ENCODE peak calls at places on chromosomes 7 and 10, in four cellular contexts. One of them, this sample, is unnamed.

GRCh38 chr7:109745677-109746410 is 1176.2 kb downstream of the DNAJB9 start:
- DNase-seq in ovary: no peak
- DNase-seq in heart left ventricle: no peak
- DNase-seq in testis: no peak
- DNase-seq in this sample: no peak

GRCh38 chr7:50793115-50793946 is 10.6 kb upstream of the GRB10 start:
- DNase-seq in ovary: peak; percentile 70
- DNase-seq in heart left ventricle: peak; percentile 87
- DNase-seq in testis: peak; percentile 34
- DNase-seq in this sample: peak; percentile 75

GRCh38 chr7:78081344-78081743 is 282.8 kb downstream of the PHTF2 start:
- DNase-seq in testis: no peak
- DNase-seq in ovary: no peak
- DNase-seq in heart left ventricle: no peak
- DNase-seq in this sample: no peak

GRCh38 chr7:53596230-53596629 is 560.8 kb downstream of the POM121L12 start:
- DNase-seq in heart left ventricle: no peak
- DNase-seq in testis: no peak
- DNase-seq in ovary: no peak
- DNase-seq in this sample: no peak

GRCh38 chr7:64946772-64947171 is 43.7 kb downstream of the ZNF273 start:
- DNase-seq in ovary: no peak
- DNase-seq in heart left ventricle: no peak
- DNase-seq in testis: peak; percentile 40
- DNase-seq in this sample: peak; percentile 32

GRCh38 chr7:46414946-46415345 is 493.9 kb upstream of the IGFBP3 start:
- DNase-seq in heart left ventricle: no peak
- DNase-seq in testis: no peak
- DNase-seq in ovary: no peak
- DNase-seq in this sample: peak; percentile 83

GRCh38 chr7:16889851-16890443 is 8.2 kb upstream of the AGR3 start:
- DNase-seq in heart left ventricle: no peak
- DNase-seq in ovary: no peak
- DNase-seq in testis: no peak
- DNase-seq in this sample: no peak

GRCh38 chr7:34130558-34131285 is 225.4 kb downstream of the BMPER start:
- DNase-seq in ovary: no peak
- DNase-seq in heart left ventricle: no peak
- DNase-seq in testis: no peak
- DNase-seq in this sample: no peak

GRCh38 chr10:53744746-53745145 is 972.2 kb upstream of the MBL2 start:
- DNase-seq in testis: no peak
- DNase-seq in ovary: no peak
- DNase-seq in heart left ventricle: no peak
- DNase-seq in this sample: no peak

GRCh38 chr10:132162590-132163277 is 24.0 kb upstream of the DPYSL4 start:
- DNase-seq in testis: no peak
- DNase-seq in heart left ventricle: peak; percentile 76
- DNase-seq in ovary: no peak
- DNase-seq in this sample: no peak

GRCh38 chr7:71096341-71096740 is 35.6 kb upstream of the GALNT17 start:
- DNase-seq in testis: no peak
- DNase-seq in ovary: no peak
- DNase-seq in heart left ventricle: no peak
- DNase-seq in this sample: no peak

GRCh38 chr7:28587211-28587610 is 174.9 kb downstream of the CREB5 start:
- DNase-seq in testis: no peak
- DNase-seq in heart left ventricle: no peak
- DNase-seq in ovary: no peak
- DNase-seq in this sample: no peak

GRCh38 chr10:30738416-30738815 is 108.9 kb upstream of the LYZL2 start:
- DNase-seq in heart left ventricle: no peak
- DNase-seq in testis: no peak
- DNase-seq in ovary: no peak
- DNase-seq in this sample: no peak

GRCh38 chr10:24894728-24895127 is 57.7 kb downstream of the PRTFDC1 start:
- DNase-seq in heart left ventricle: no peak
- DNase-seq in testis: no peak
- DNase-seq in ovary: no peak
- DNase-seq in this sample: no peak

GRCh38 chr10:113436836-113437235 is 116.0 kb upstream of the HABP2 start:
- DNase-seq in testis: no peak
- DNase-seq in ovary: no peak
- DNase-seq in heart left ventricle: no peak
- DNase-seq in this sample: no peak

GRCh38 chr7:122756860-122757259 is 54.1 kb upstream of the RNF148 start:
- DNase-seq in testis: no peak
- DNase-seq in ovary: no peak
- DNase-seq in heart left ventricle: no peak
- DNase-seq in this sample: no peak

GRCh38 chr7:22445140-22445722 is 54.8 kb downstream of the STEAP1B start:
- DNase-seq in ovary: peak; percentile 56
- DNase-seq in heart left ventricle: peak; percentile 88
- DNase-seq in testis: peak; percentile 73
- DNase-seq in this sample: peak; percentile 61

GRCh38 chr7:123871998-123872867 is 27.3 kb downstream of the HYAL4 start:
- DNase-seq in testis: peak; percentile 76
- DNase-seq in heart left ventricle: no peak
- DNase-seq in ovary: peak; percentile 30
- DNase-seq in this sample: peak; percentile 75

GRCh38 chr7:46554688-46555422 is 633.8 kb upstream of the IGFBP3 start:
- DNase-seq in testis: no peak
- DNase-seq in ovary: no peak
- DNase-seq in heart left ventricle: no peak
- DNase-seq in this sample: no peak

GRCh38 chr10:24969732-24970330 is 17.4 kb upstream of the PRTFDC1 start:
- DNase-seq in testis: no peak
- DNase-seq in ovary: no peak
- DNase-seq in heart left ventricle: no peak
- DNase-seq in this sample: no peak

GRCh38 chr10:112643600-112643999 is 196.6 kb downstream of the VTI1A start:
- DNase-seq in testis: no peak
- DNase-seq in heart left ventricle: no peak
- DNase-seq in ovary: no peak
- DNase-seq in this sample: no peak

GRCh38 chr7:11748884-11749283 is 83.1 kb downstream of the THSD7A start:
- DNase-seq in ovary: no peak
- DNase-seq in heart left ventricle: no peak
- DNase-seq in testis: no peak
- DNase-seq in this sample: no peak

GRCh38 chr7:66505531-66506451 is 122.9 kb upstream of the KCTD7 start:
- DNase-seq in heart left ventricle: peak; percentile 63
- DNase-seq in testis: no peak
- DNase-seq in ovary: no peak
- DNase-seq in this sample: no peak

GRCh38 chr7:49089717-49090116 is 165.4 kb downstream of the CDC14C start:
- DNase-seq in ovary: no peak
- DNase-seq in testis: no peak
- DNase-seq in heart left ventricle: no peak
- DNase-seq in this sample: no peak

GRCh38 chr10:35451103-35452016 is 115.1 kb downstream of the CCNY start:
- DNase-seq in heart left ventricle: peak; percentile 73
- DNase-seq in testis: no peak
- DNase-seq in ovary: no peak
- DNase-seq in this sample: peak; percentile 59

GRCh38 chr7:84092207-84092606 is 102.4 kb downstream of the SEMA3A start:
- DNase-seq in ovary: no peak
- DNase-seq in testis: no peak
- DNase-seq in heart left ventricle: no peak
- DNase-seq in this sample: peak; percentile 40

GRCh38 chr7:2299131-2299829 is 15.0 kb downstream of the SNX8 start:
- DNase-seq in heart left ventricle: no peak
- DNase-seq in testis: no peak
- DNase-seq in ovary: no peak
- DNase-seq in this sample: no peak

GRCh38 chr7:74092964-74093339 is 9.3 kb downstream of the LIMK1 start:
- DNase-seq in ovary: peak; percentile 32
- DNase-seq in testis: peak; percentile 47
- DNase-seq in heart left ventricle: peak; percentile 86
- DNase-seq in this sample: no peak

GRCh38 chr7:44646176-44646920 is 39.9 kb downstream of the OGDH start:
- DNase-seq in heart left ventricle: no peak
- DNase-seq in testis: no peak
- DNase-seq in ovary: no peak
- DNase-seq in this sample: no peak

GRCh38 chr7:149637911-149638565 is 135.3 kb downstream of the ZNF467 start:
- DNase-seq in heart left ventricle: no peak
- DNase-seq in ovary: no peak
- DNase-seq in testis: no peak
- DNase-seq in this sample: no peak

GRCh38 chr7:39293424-39293823 is 272.8 kb upstream of the YAE1 start:
- DNase-seq in testis: no peak
- DNase-seq in ovary: no peak
- DNase-seq in heart left ventricle: no peak
- DNase-seq in this sample: no peak

GRCh38 chr10:43294241-43294658 is 27.4 kb upstream of the RASGEF1A start:
- DNase-seq in ovary: no peak
- DNase-seq in testis: no peak
- DNase-seq in heart left ventricle: no peak
- DNase-seq in this sample: no peak
- H3K4me3 ChIP-seq in ovary: no peak overlapping the region
- H3K4me3 ChIP-seq in testis: no peak overlapping the region
- H3K4me3 ChIP-seq in heart left ventricle: no peak overlapping the region
- H3K4me3 ChIP-seq in this sample: no peak overlapping the region

DNA sequence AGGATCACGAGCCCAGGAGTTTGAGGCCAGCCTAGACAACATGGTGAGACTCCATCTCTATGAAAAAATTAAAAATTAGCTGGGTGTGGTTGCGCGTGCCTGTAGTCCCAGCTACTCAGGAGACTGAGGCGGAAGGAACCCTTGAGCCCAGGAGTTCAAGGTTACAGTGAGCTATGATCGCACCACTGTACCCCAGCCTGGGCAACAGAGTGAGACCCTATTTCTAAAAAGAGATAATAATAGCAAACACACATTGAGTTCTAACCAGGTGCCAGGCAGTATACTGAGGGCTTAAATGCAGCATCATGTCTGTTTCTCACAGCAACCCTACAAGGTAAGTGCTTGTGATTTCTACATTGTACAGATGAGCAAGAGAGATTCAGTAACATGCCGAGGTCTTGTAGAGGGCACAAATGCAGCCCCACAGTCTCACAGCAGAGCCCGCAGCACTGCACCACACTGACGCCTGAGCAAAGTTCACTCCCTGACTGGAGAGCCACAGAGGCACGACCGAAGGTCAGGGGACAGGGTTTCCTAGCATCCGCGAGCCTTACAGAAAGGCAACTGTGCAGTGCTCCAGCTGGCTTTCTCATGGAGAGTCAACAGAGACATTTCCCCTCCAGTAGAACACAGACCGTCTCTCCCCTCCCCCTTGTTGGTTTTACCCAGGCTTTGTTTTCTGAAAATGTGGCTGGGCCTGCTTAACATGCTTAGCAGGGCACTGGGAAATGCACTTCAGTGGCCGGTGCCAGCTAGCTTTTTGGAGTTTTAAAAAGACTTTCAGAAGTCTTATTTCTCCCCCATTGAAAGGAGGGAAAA is 36.5 kb downstream of the PDSS1 start:
- DNase-seq in heart left ventricle: no peak
- DNase-seq in ovary: no peak
- DNase-seq in testis: no peak
- DNase-seq in this sample: no peak
- TF ChIP-seq CTCF in heart left ventricle: no peak
- TF ChIP-seq CTCF in ovary: no peak
- TF ChIP-seq CTCF in testis: no peak
- TF ChIP-seq CTCF in this sample: no peak

GRCh38 chr10:95536017-95536416 is 25.2 kb downstream of the SORBS1 start:
- DNase-seq in heart left ventricle: no peak
- DNase-seq in ovary: no peak
- DNase-seq in testis: no peak
- DNase-seq in this sample: no peak
- H3K4me1 ChIP-seq in heart left ventricle: peaks cover 47% of the 10 kb centered on the region
- H3K4me1 ChIP-seq in ovary: no peaks in the 10 kb centered on the region
- H3K4me1 ChIP-seq in testis: no peaks in the 10 kb centered on the region
- H3K4me1 ChIP-seq in this sample: peaks cover 34% of the 10 kb centered on the region

GRCh38 chr10:62082729-62083412 is 181.4 kb downstream of the ARID5B start:
- DNase-seq in heart left ventricle: no peak
- DNase-seq in ovary: no peak
- DNase-seq in testis: no peak
- DNase-seq in this sample: peak; percentile 83
- H3K4me3 ChIP-seq in heart left ventricle: no peak overlapping the region
- H3K4me3 ChIP-seq in ovary: no peak overlapping the region
- H3K4me3 ChIP-seq in testis: no peak overlapping the region
- H3K4me3 ChIP-seq in this sample: no peak overlapping the region

GRCh38 chr7:47580175-47580701 is 1.7 kb downstream of the TNS3 start:
- DNase-seq in heart left ventricle: no peak
- DNase-seq in ovary: peak; percentile 53
- DNase-seq in testis: peak; percentile 36
- DNase-seq in this sample: peak; percentile 41

GRCh38 chr7:47579458-47579857 is 2.5 kb downstream of the TNS3 start:
- DNase-seq in ovary: no peak
- DNase-seq in heart left ventricle: no peak
- DNase-seq in testis: no peak
- DNase-seq in this sample: no peak

GRCh38 chr7:47581821-47582747 is at the start of gene TNS3:
- DNase-seq in heart left ventricle: peak; percentile 79
- DNase-seq in testis: peak; percentile 45
- DNase-seq in ovary: peak; percentile 63
- DNase-seq in this sample: peak; percentile 54

GRCh38 chr7:47581442-47581820 is 480 bp downstream of the TNS3 start:
- DNase-seq in heart left ventricle: peak; percentile 79
- DNase-seq in testis: peak; percentile 43
- DNase-seq in ovary: peak; percentile 47
- DNase-seq in this sample: no peak

GRCh38 chr7:47580811-47581331 is 1.0 kb downstream of the TNS3 start:
- DNase-seq in heart left ventricle: no peak
- DNase-seq in ovary: peak; percentile 50
- DNase-seq in testis: peak; percentile 53
- DNase-seq in this sample: no peak
- TF ChIP-seq CTCF in heart left ventricle: peak; percentile 6
- TF ChIP-seq CTCF in ovary: no peak
- TF ChIP-seq CTCF in testis: no peak
- TF ChIP-seq CTCF in this sample: peak; percentile 21

This sample was measured in cardiac muscle cell.